ENCODE peak calls at places on chromosomes 12 and 14, in ten cellular contexts. G is choroid plexus epithelial cell; C is heart right ventricle; Z is OCI-LY7; K is IMR-90; B is tibial artery; R is adrenal gland; Y is spleen; N is ascending aorta; L is CD8-positive, alpha-beta T cell. U is an unnamed sample.

GRCh38 chr14:77653473-77653872 is 37.0 kb upstream of the SPTLC2 start:
- DNase-seq in Z (peak), N (no peak), B (no peak), R (no peak), L (no peak), K (no peak), C (no peak), Y (peak), G (no peak), U (no peak)

GRCh38 chr12:110599334-110599733 is 14.6 kb upstream of the TCTN1 start:
- DNase-seq in N (no peak), K (no peak), R (no peak), Z (no peak), L (no peak), C (no peak), Y (no peak), B (no peak), G (no peak), U (no peak)

GRCh38 chr12:7935773-7936581 is at the start of gene SLC2A3:
- DNase-seq in G (peak), Y (no peak), R (peak), C (peak), Z (peak), B (peak), N (peak), L (peak), K (peak), U (peak)

GRCh38 chr14:103284574-103285467 is 49.2 kb upstream of the EIF5 start:
- DNase-seq in G (peak), R (no peak), K (peak), Z (no peak), N (no peak), C (no peak), Y (no peak), L (no peak), B (no peak), U (no peak)

GRCh38 chr14:58560208-58560607 is 77.6 kb upstream of the DACT1 start:
- DNase-seq in B (no peak), N (no peak), Z (no peak), R (no peak), C (no peak), L (no peak), K (peak), Y (no peak), G (peak), U (no peak)

GRCh38 chr14:76939015-76939742 is 89.3 kb downstream of the IRF2BPL start:
- DNase-seq in K (no peak), C (no peak), Z (no peak), B (no peak), R (no peak), G (no peak), L (no peak), N (no peak), Y (no peak), U (no peak)

GRCh38 chr14:90726656-90727055 is 89.6 kb downstream of the TTC7B start:
- DNase-seq in N (peak), C (no peak), B (peak), G (peak), K (peak), Z (no peak), L (no peak), Y (no peak), R (no peak), U (no peak)

GRCh38 chr12:124687695-124688301 is 120.4 kb upstream of the NCOR2 start:
- DNase-seq in L (peak), K (no peak), N (peak), R (no peak), B (no peak), C (peak), Z (no peak), Y (no peak), G (peak), U (no peak)

GRCh38 chr14:93543766-93544165 is 113.0 kb downstream of the UNC79 start:
- DNase-seq in B (no peak), R (no peak), Y (no peak), G (peak), C (no peak), K (peak), N (no peak), Z (peak), L (no peak), U (peak)

GRCh38 chr12:122018937-122019336 is 2.7 kb upstream of the BCL7A start:
- DNase-seq in B (no peak), Y (no peak), Z (no peak), L (no peak), K (no peak), G (no peak), C (no peak), N (no peak), R (no peak), U (no peak)

GRCh38 chr12:109539508-109539907 is 33.8 kb downstream of the MMAB start:
- DNase-seq in N (no peak), Y (no peak), L (no peak), K (peak), C (no peak), B (no peak), R (no peak), G (no peak), Z (no peak), U (no peak)

GRCh38 chr12:68479261-68479581 is 131.5 kb upstream of the RAP1B start:
- DNase-seq in L (no peak), B (no peak), R (no peak), N (no peak), Z (no peak), K (peak), Y (no peak), C (no peak), G (peak), U (no peak)

GRCh38 chr14:93830753-93831461 is 42.6 kb upstream of the PRIMA1 start:
- DNase-seq in K (no peak), Z (no peak), R (no peak), C (no peak), Y (no peak), G (no peak), B (no peak), L (no peak), N (no peak), U (no peak)

GRCh38 chr12:132438139-132438700 is 51.7 kb upstream of the FBRSL1 start:
- DNase-seq in R (no peak), L (peak), Y (no peak), Z (no peak), N (no peak), K (no peak), G (no peak), B (no peak), C (no peak), U (no peak)

GRCh38 chr12:14874882-14875281 is 10.8 kb downstream of the MGP start:
- DNase-seq in L (no peak), Z (no peak), B (no peak), C (no peak), Y (no peak), R (no peak), K (peak), G (peak), N (no peak), U (no peak)

GRCh38 chr12:65106948-65107347 is 14.2 kb downstream of the WIF1 start:
- DNase-seq in Y (no peak), G (peak), L (no peak), C (no peak), R (no peak), K (peak), N (no peak), B (no peak), Z (peak), U (peak)
- TF ChIP-seq CTCF in Y (no peak), G (peak), L (no peak), C (no peak), R (peak), K (peak), N (no peak), B (peak), Z (peak), U (peak)

DNA sequence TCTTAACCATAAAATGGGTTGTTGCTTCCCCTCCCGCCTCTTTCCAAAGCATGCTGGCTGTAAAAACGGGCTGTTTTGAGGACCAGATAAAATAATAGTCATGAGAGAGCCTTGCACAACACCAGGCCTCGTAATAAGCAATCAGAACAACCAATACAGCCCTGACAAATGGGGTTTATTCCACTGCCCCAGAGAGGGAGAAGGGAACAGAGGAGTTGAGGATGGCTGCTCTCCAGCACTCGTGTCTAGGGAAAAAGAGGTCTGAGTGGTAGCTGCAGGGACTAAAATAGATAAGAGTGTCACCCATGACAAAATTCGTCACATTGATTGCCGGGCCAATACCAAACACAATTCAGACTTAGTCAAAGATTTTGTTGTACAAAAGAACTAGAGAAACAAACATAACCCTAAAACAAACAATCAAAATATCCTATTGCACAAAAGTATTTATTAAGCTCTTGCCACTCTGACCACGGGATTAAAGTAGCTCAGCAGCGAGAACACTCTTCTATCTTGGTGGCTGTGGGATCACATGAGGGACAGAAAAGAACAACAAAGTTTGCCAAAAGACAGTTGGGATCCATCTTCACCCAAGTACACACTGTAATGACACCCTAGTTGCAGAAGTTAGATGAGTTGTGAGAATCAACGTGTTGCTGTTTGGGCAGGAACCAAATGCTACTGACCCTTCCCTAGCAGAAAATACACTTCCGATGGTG is 188.0 kb downstream of the FOXN3 start:
- DNase-seq in L (no peak), B (peak), N (peak), Z (no peak), K (no peak), R (no peak), G (no peak), C (peak), Y (no peak), U (no peak)
- TF ChIP-seq CTCF in L (no peak), B (no peak), N (no peak), Z (no peak), K (no peak), R (no peak), G (no peak), C (no peak), Y (no peak), U (no peak)

GRCh38 chr12:18681818-18682217 is 56.0 kb downstream of the PLCZ1 start:
- DNase-seq in Z (no peak), G (no peak), N (no peak), K (no peak), B (no peak), R (no peak), Y (no peak), L (no peak), C (no peak), U (no peak)

GRCh38 chr12:18684430-18684829 is 53.4 kb downstream of the PLCZ1 start:
- DNase-seq in N (no peak), G (peak), Z (no peak), K (no peak), Y (no peak), C (no peak), R (no peak), L (no peak), B (no peak), U (no peak)

GRCh38 chr12:18683603-18684002 is 54.2 kb downstream of the PLCZ1 start:
- DNase-seq in B (no peak), G (peak), L (no peak), Y (no peak), N (no peak), R (no peak), C (no peak), K (peak), Z (no peak), U (no peak)
- TF ChIP-seq CTCF in B (no peak), G (no peak), L (no peak), Y (no peak), N (no peak), R (no peak), C (no peak), K (no peak), Z (no peak), U (no peak)

GRCh38 chr14:104880584-104881210 is 15.6 kb downstream of the CEP170B start:
- DNase-seq in L (no peak), N (no peak), G (no peak), C (no peak), Z (no peak), Y (peak), B (no peak), R (peak), K (no peak), U (no peak)
- TF ChIP-seq CTCF in L (no peak), N (no peak), G (no peak), C (no peak), Z (no peak), Y (no peak), B (no peak), R (no peak), K (no peak), U (no peak)

U was measured in GM20000.